ENCODE peak calls at places on chromosomes 5 and 9, in six cellular contexts. One of them, this sample, is unnamed.

GRCh38 chr5:84248013-84248412 is 136.7 kb downstream of the EDIL3 start:
- DNase-seq in epithelial cell of esophagus: no peak
- DNase-seq in activated B cell treated with CpG ODN at 0.5 μM for 24 hours: no peak
- DNase-seq in caudate nucleus: no peak
- DNase-seq in substantia nigra: no peak
- DNase-seq in retinal pigment epithelial cell: no peak
- DNase-seq in this sample: no peak

GRCh38 chr9:75582870-75583269 is 307.6 kb upstream of the PCSK5 start:
- DNase-seq in epithelial cell of esophagus: no peak
- DNase-seq in activated B cell treated with CpG ODN at 0.5 μM for 24 hours: no peak
- DNase-seq in caudate nucleus: no peak
- DNase-seq in substantia nigra: no peak
- DNase-seq in retinal pigment epithelial cell: no peak
- DNase-seq in this sample: no peak

GRCh38 chr9:85742630-85742928 is 825 bp upstream of the AGTPBP1 start:
- DNase-seq in epithelial cell of esophagus: peak
- DNase-seq in activated B cell treated with CpG ODN at 0.5 μM for 24 hours: no peak
- DNase-seq in caudate nucleus: no peak
- DNase-seq in substantia nigra: no peak
- DNase-seq in retinal pigment epithelial cell: no peak
- DNase-seq in this sample: peak

GRCh38 chr9:85876628-85877027 is 64.3 kb upstream of the NAA35 start:
- DNase-seq in epithelial cell of esophagus: no peak
- DNase-seq in activated B cell treated with CpG ODN at 0.5 μM for 24 hours: no peak
- DNase-seq in caudate nucleus: no peak
- DNase-seq in substantia nigra: no peak
- DNase-seq in retinal pigment epithelial cell: no peak
- DNase-seq in this sample: no peak

GRCh38 chr9:83936523-83936922 is 15.3 kb upstream of the KIF27 start:
- DNase-seq in epithelial cell of esophagus: no peak
- DNase-seq in activated B cell treated with CpG ODN at 0.5 μM for 24 hours: no peak
- DNase-seq in caudate nucleus: no peak
- DNase-seq in substantia nigra: no peak
- DNase-seq in retinal pigment epithelial cell: no peak
- DNase-seq in this sample: no peak

GRCh38 chr9:134234001-134234660 is 69.8 kb upstream of the RNU6ATAC start:
- DNase-seq in epithelial cell of esophagus: peak
- DNase-seq in activated B cell treated with CpG ODN at 0.5 μM for 24 hours: no peak
- DNase-seq in caudate nucleus: no peak
- DNase-seq in substantia nigra: no peak
- DNase-seq in retinal pigment epithelial cell: no peak
- DNase-seq in this sample: no peak

GRCh38 chr9:121026768-121027167 is 23.3 kb downstream of the C5 start:
- DNase-seq in epithelial cell of esophagus: no peak
- DNase-seq in activated B cell treated with CpG ODN at 0.5 μM for 24 hours: no peak
- DNase-seq in caudate nucleus: no peak
- DNase-seq in substantia nigra: no peak
- DNase-seq in retinal pigment epithelial cell: no peak
- DNase-seq in this sample: no peak

GRCh38 chr5:133933169-133933509 is 35.3 kb downstream of the C5orf15 start:
- DNase-seq in epithelial cell of esophagus: no peak
- DNase-seq in activated B cell treated with CpG ODN at 0.5 μM for 24 hours: no peak
- DNase-seq in caudate nucleus: no peak
- DNase-seq in substantia nigra: no peak
- DNase-seq in retinal pigment epithelial cell: no peak
- DNase-seq in this sample: no peak

GRCh38 chr5:124527220-124527991 is 219.0 kb downstream of the ZNF608 start:
- DNase-seq in epithelial cell of esophagus: peak
- DNase-seq in activated B cell treated with CpG ODN at 0.5 μM for 24 hours: no peak
- DNase-seq in caudate nucleus: no peak
- DNase-seq in substantia nigra: no peak
- DNase-seq in retinal pigment epithelial cell: no peak
- DNase-seq in this sample: peak

This sample was measured in GM20000.